ENCODE peak calls at places on chromosomes 13 and 19, in four cellular contexts. I is WTC11, R is K562, M is HepG2. Y is an unnamed sample.

GRCh38 chr19:51002542-51003311 is 1.3 kb upstream of the KLK8 start:
- DNase-seq in I (peak; percentile 97), M (no peak), R (peak; percentile 98), Y (peak; percentile 97)

GRCh38 chr19:574658-575526 is 2.5 kb downstream of the BSG start:
- DNase-seq in M (peak; percentile 35), R (peak; percentile 75), I (no peak), Y (no peak)

GRCh38 chr19:5711025-5711424 is 8.9 kb downstream of the LONP1 start:
- DNase-seq in M (no peak), I (no peak), R (peak; percentile 6), Y (no peak)

GRCh38 chr19:55383279-55383788 is 758 bp downstream of the TMEM238 start:
- DNase-seq in R (no peak), I (no peak), M (no peak), Y (no peak)

GRCh38 chr13:110387451-110388140 is 80.5 kb downstream of the COL4A2 start:
- DNase-seq in M (no peak), I (peak; percentile 56), R (no peak), Y (no peak)

GRCh38 chr13:95301947-95302386 is 716 bp upstream of the ABCC4 start:
- DNase-seq in R (peak; percentile 31), I (no peak), M (no peak), Y (peak; percentile 45)

GRCh38 chr19:10238172-10238783 is 7.1 kb upstream of the S1PR2 start:
- DNase-seq in M (peak; percentile 83), I (no peak), R (no peak), Y (no peak)

GRCh38 chr13:109145631-109146030 is 516.2 kb downstream of the MYO16 start:
- DNase-seq in I (no peak), M (peak; percentile 13), R (peak; percentile 8), Y (peak; percentile 20)

GRCh38 chr19:4068058-4068966 is 1.6 kb upstream of the ZBTB7A start:
- DNase-seq in M (no peak), R (no peak), I (no peak), Y (no peak)

GRCh38 chr19:1495799-1496713 is 5.1 kb downstream of the REEP6 start:
- DNase-seq in I (no peak), R (no peak), M (no peak), Y (no peak)

GRCh38 chr13:34816543-34816942 is 125.5 kb upstream of the NBEA start:
- DNase-seq in R (no peak), M (no peak), I (no peak), Y (no peak)

GRCh38 chr13:32881074-32881791 is 135.0 kb upstream of the KL start:
- DNase-seq in I (no peak), R (no peak), M (no peak), Y (no peak)

GRCh38 chr19:34126966-34127365 is 45.3 kb upstream of the LSM14A start:
- DNase-seq in I (no peak), M (no peak), R (no peak), Y (no peak)

GRCh38 chr19:50496189-50497029 is 14.6 kb downstream of the JOSD2 start:
- DNase-seq in I (peak; percentile 47), R (no peak), M (peak; percentile 67), Y (no peak)

GRCh38 chr13:65292488-65292901 is 1937.6 kb downstream of the PCDH9 start:
- DNase-seq in I (no peak), R (no peak), M (no peak), Y (peak; percentile 46)

GRCh38 chr13:110177790-110178189 is 129.2 kb downstream of the COL4A1 start:
- DNase-seq in R (no peak), I (no peak), M (no peak), Y (no peak)

GRCh38 chr13:114099191-114099590 is 33.2 kb downstream of the RASA3 start:
- DNase-seq in M (peak; percentile 13), I (peak; percentile 24), R (peak; percentile 52), Y (peak; percentile 53)

GRCh38 chr13:97502192-97502591 is 68.2 kb downstream of the RAP2A start:
- DNase-seq in I (no peak), R (no peak), M (no peak), Y (no peak)

GRCh38 chr19:737591-738093 is 13.3 kb upstream of the MISP start:
- DNase-seq in R (peak; percentile 92), I (peak; percentile 87), M (peak; percentile 41), Y (peak; percentile 86)

GRCh38 chr19:39951686-39952085 is 17.3 kb upstream of the FCGBP start:
- DNase-seq in R (no peak), I (no peak), M (no peak), Y (no peak)

DNA sequence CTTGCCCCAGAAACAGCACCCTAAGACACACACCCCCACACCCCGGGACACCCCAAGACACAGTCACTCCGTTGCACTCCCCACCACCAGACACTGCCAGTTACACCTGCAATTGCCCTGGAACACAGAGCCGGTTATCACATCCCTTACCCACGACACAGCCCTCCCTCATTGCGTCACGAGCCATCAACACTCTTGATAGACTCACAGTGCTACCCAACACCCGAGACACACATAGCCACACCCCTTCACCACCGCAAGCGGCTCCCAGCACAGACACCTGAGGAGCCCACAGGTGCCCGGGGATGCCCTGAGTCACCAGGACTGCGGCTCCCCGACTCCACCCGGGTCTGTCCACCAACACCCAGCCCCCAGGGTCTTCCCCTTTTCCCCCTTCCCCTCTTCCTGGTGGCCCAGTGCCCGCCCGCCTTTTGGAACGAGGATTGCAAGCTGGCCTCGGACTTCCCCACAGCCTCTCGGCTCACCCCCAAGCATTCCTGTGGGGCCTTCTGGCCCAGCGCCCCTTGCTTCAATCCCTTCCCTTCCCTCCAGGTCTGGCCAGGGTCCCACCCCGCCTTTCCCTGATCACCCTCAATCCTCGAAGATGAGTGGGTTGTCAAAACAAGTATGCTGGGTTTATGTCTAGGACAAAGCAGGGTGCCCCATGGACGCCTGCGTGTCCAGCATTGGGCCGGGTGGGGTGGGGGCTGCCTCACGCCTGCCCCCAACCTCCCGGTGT is 1.7 kb upstream of the PTGER1 start:
- DNase-seq in R (peak; percentile 66), M (no peak), I (no peak), Y (peak; percentile 6)
- TF ChIP-seq ELF4 in R (peak; percentile 51), M (no peak), I (no peak), Y (no peak)

DNA sequence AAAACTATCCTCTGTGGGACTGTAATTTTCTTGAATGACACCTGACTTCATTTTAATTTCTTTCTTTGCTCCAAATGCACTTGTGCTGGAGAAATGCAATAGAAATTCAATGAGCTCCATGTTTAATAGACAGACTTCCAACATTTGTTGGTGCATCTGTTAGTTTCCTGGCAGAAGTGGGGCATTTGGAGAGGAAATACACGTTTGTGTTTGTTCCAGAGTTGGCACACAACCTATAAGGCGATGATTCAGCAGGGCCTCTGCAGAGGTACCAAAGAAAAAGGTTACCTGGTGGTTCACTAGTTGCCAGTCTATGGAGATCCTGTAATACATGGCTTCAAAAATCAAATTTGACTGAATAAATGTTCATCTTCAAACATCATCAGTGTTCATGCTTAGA is 21.7 kb upstream of the OBI1 start:
- DNase-seq in R (no peak), I (no peak), M (no peak), Y (no peak)
- TF ChIP-seq ELF4 in R (no peak), I (no peak), M (no peak), Y (no peak)

GRCh38 chr19:48573163-48573505 is 21.2 kb downstream of the SULT2B1 start:
- DNase-seq in M (peak; percentile 34), R (no peak), I (no peak), Y (no peak)
- TF ChIP-seq ELF4 in M (no peak), R (no peak), I (no peak), Y (no peak)

GRCh38 chr13:50386527-50387123 is 371.4 kb downstream of the KCNRG start:
- DNase-seq in R (no peak), I (peak; percentile 23), M (no peak), Y (peak; percentile 42)
- TF ChIP-seq ELF4 in R (no peak), I (no peak), M (no peak), Y (no peak)

Y was measured in HEK293T.